ENCODE peak calls at places on chromosomes 12 and 14, in eight cellular contexts. One of them, this sample, is unnamed.

GRCh38 chr12:6493580-6494350 is at the start of gene NCAPD2:
- DNase-seq in astrocyte of the hippocampus: peak
- DNase-seq in GM12892: peak
- DNase-seq in hepatocyte: peak
- DNase-seq in adrenal gland: peak
- DNase-seq in fibroblast of gingiva: peak
- DNase-seq in prostate gland: peak
- DNase-seq in stimulated activated CD4-positive, alpha-beta T cell treated with anti-CD3 and anti-CD28 coated beads, Interleukin-15, amount 100 ng/mL, for 24 hours: peak
- DNase-seq in this sample: peak

GRCh38 chr12:12693111-12693671 is 2.8 kb downstream of the GPR19 start:
- DNase-seq in astrocyte of the hippocampus: no peak
- DNase-seq in GM12892: no peak
- DNase-seq in hepatocyte: no peak
- DNase-seq in adrenal gland: no peak
- DNase-seq in fibroblast of gingiva: no peak
- DNase-seq in prostate gland: no peak
- DNase-seq in stimulated activated CD4-positive, alpha-beta T cell treated with anti-CD3 and anti-CD28 coated beads, Interleukin-15, amount 100 ng/mL, for 24 hours: no peak
- DNase-seq in this sample: no peak

GRCh38 chr12:123891516-123892179 is 81.0 kb downstream of the CCDC92 start:
- DNase-seq in astrocyte of the hippocampus: peak
- DNase-seq in GM12892: no peak
- DNase-seq in hepatocyte: no peak
- DNase-seq in adrenal gland: no peak
- DNase-seq in fibroblast of gingiva: no peak
- DNase-seq in prostate gland: no peak
- DNase-seq in stimulated activated CD4-positive, alpha-beta T cell treated with anti-CD3 and anti-CD28 coated beads, Interleukin-15, amount 100 ng/mL, for 24 hours: no peak
- DNase-seq in this sample: no peak

GRCh38 chr14:79275367-79275655 is 936.0 kb downstream of the DIO2 start:
- DNase-seq in astrocyte of the hippocampus: no peak
- DNase-seq in GM12892: no peak
- DNase-seq in hepatocyte: no peak
- DNase-seq in adrenal gland: no peak
- DNase-seq in fibroblast of gingiva: no peak
- DNase-seq in prostate gland: no peak
- DNase-seq in stimulated activated CD4-positive, alpha-beta T cell treated with anti-CD3 and anti-CD28 coated beads, Interleukin-15, amount 100 ng/mL, for 24 hours: no peak
- DNase-seq in this sample: no peak

GRCh38 chr14:55170526-55170925 is 20.9 kb downstream of the DLGAP5 start:
- DNase-seq in astrocyte of the hippocampus: no peak
- DNase-seq in GM12892: no peak
- DNase-seq in hepatocyte: no peak
- DNase-seq in adrenal gland: no peak
- DNase-seq in fibroblast of gingiva: peak
- DNase-seq in prostate gland: no peak
- DNase-seq in stimulated activated CD4-positive, alpha-beta T cell treated with anti-CD3 and anti-CD28 coated beads, Interleukin-15, amount 100 ng/mL, for 24 hours: no peak
- DNase-seq in this sample: no peak

GRCh38 chr12:57110189-57111045 is 745 bp downstream of the STAT6 start:
- DNase-seq in astrocyte of the hippocampus: peak
- DNase-seq in GM12892: peak
- DNase-seq in hepatocyte: peak
- DNase-seq in adrenal gland: peak
- DNase-seq in fibroblast of gingiva: no peak
- DNase-seq in prostate gland: peak
- DNase-seq in stimulated activated CD4-positive, alpha-beta T cell treated with anti-CD3 and anti-CD28 coated beads, Interleukin-15, amount 100 ng/mL, for 24 hours: peak
- DNase-seq in this sample: peak

GRCh38 chr14:85254718-85255117 is 275.2 kb upstream of the FLRT2 start:
- DNase-seq in astrocyte of the hippocampus: no peak
- DNase-seq in GM12892: no peak
- DNase-seq in hepatocyte: no peak
- DNase-seq in adrenal gland: no peak
- DNase-seq in fibroblast of gingiva: peak
- DNase-seq in prostate gland: no peak
- DNase-seq in stimulated activated CD4-positive, alpha-beta T cell treated with anti-CD3 and anti-CD28 coated beads, Interleukin-15, amount 100 ng/mL, for 24 hours: no peak
- DNase-seq in this sample: no peak

GRCh38 chr14:44803239-44803905 is 158.4 kb downstream of the KLHL28 start:
- DNase-seq in astrocyte of the hippocampus: peak
- DNase-seq in GM12892: no peak
- DNase-seq in hepatocyte: peak
- DNase-seq in adrenal gland: no peak
- DNase-seq in fibroblast of gingiva: peak
- DNase-seq in prostate gland: no peak
- DNase-seq in stimulated activated CD4-positive, alpha-beta T cell treated with anti-CD3 and anti-CD28 coated beads, Interleukin-15, amount 100 ng/mL, for 24 hours: no peak
- DNase-seq in this sample: no peak

GRCh38 chr14:96639550-96639949 is 137.4 kb downstream of the PAPOLA start:
- DNase-seq in astrocyte of the hippocampus: no peak
- DNase-seq in GM12892: no peak
- DNase-seq in hepatocyte: peak
- DNase-seq in adrenal gland: peak
- DNase-seq in fibroblast of gingiva: no peak
- DNase-seq in prostate gland: no peak
- DNase-seq in stimulated activated CD4-positive, alpha-beta T cell treated with anti-CD3 and anti-CD28 coated beads, Interleukin-15, amount 100 ng/mL, for 24 hours: no peak
- DNase-seq in this sample: no peak